ENCODE peak calls at places on chromosomes 3 and 15, in eight cellular contexts. One of them, this sample, is unnamed.
A peak's percentile ranks its signal among the peaks of the same experiment; 100 is the strongest.

GRCh38 chr3:97841304-97841703 is 19.5 kb downstream of the CRYBG3 start:
- DNase-seq in pons: no peak
- DNase-seq in NCI-H1417: no peak
- DNase-seq in T-helper 17 cell: no peak
- DNase-seq in heart right ventricle: no peak
- DNase-seq in RPMI7951: no peak
- DNase-seq in stimulated activated CD8-positive, alpha-beta memory T cell treated with anti-CD3 and anti-CD28 coated beads, Interleukin-12 subunit alpha, Interleukin-12 subunit beta, amount 100 ng/mL, for 1 hour: no peak
- DNase-seq in stimulated activated effector memory CD8-positive, alpha-beta T cell treated with anti-CD3 and anti-CD28 coated beads, Interleukin-12 subunit alpha, Interleukin-12 subunit beta, amount 100 ng/mL, for 72 hours: no peak
- DNase-seq in this sample: no peak

GRCh38 chr15:67049351-67050044 is 15.9 kb upstream of the SMAD3 start:
- DNase-seq in RPMI7951: peak; percentile 99
- DNase-seq in T-helper 17 cell: no peak
- DNase-seq in NCI-H1417: no peak
- DNase-seq in heart right ventricle: no peak
- DNase-seq in stimulated activated CD8-positive, alpha-beta memory T cell treated with anti-CD3 and anti-CD28 coated beads, Interleukin-12 subunit alpha, Interleukin-12 subunit beta, amount 100 ng/mL, for 1 hour: no peak
- DNase-seq in stimulated activated effector memory CD8-positive, alpha-beta T cell treated with anti-CD3 and anti-CD28 coated beads, Interleukin-12 subunit alpha, Interleukin-12 subunit beta, amount 100 ng/mL, for 72 hours: no peak
- DNase-seq in pons: no peak
- DNase-seq in this sample: peak; percentile 98

GRCh38 chr3:55157736-55158135 is 229.9 kb upstream of the LRTM1 start:
- DNase-seq in NCI-H1417: no peak
- DNase-seq in RPMI7951: peak; percentile 93
- DNase-seq in stimulated activated CD8-positive, alpha-beta memory T cell treated with anti-CD3 and anti-CD28 coated beads, Interleukin-12 subunit alpha, Interleukin-12 subunit beta, amount 100 ng/mL, for 1 hour: no peak
- DNase-seq in pons: no peak
- DNase-seq in heart right ventricle: no peak
- DNase-seq in T-helper 17 cell: no peak
- DNase-seq in stimulated activated effector memory CD8-positive, alpha-beta T cell treated with anti-CD3 and anti-CD28 coated beads, Interleukin-12 subunit alpha, Interleukin-12 subunit beta, amount 100 ng/mL, for 72 hours: no peak
- DNase-seq in this sample: peak; percentile 80

GRCh38 chr3:14297305-14297704 is 105.1 kb upstream of the SLC6A6 start:
- DNase-seq in pons: no peak
- DNase-seq in NCI-H1417: no peak
- DNase-seq in T-helper 17 cell: no peak
- DNase-seq in stimulated activated effector memory CD8-positive, alpha-beta T cell treated with anti-CD3 and anti-CD28 coated beads, Interleukin-12 subunit alpha, Interleukin-12 subunit beta, amount 100 ng/mL, for 72 hours: no peak
- DNase-seq in heart right ventricle: no peak
- DNase-seq in RPMI7951: no peak
- DNase-seq in stimulated activated CD8-positive, alpha-beta memory T cell treated with anti-CD3 and anti-CD28 coated beads, Interleukin-12 subunit alpha, Interleukin-12 subunit beta, amount 100 ng/mL, for 1 hour: no peak
- DNase-seq in this sample: no peak

GRCh38 chr15:34182942-34183341 is 27.0 kb downstream of the KATNBL1 start:
- DNase-seq in heart right ventricle: no peak
- DNase-seq in NCI-H1417: no peak
- DNase-seq in T-helper 17 cell: no peak
- DNase-seq in stimulated activated effector memory CD8-positive, alpha-beta T cell treated with anti-CD3 and anti-CD28 coated beads, Interleukin-12 subunit alpha, Interleukin-12 subunit beta, amount 100 ng/mL, for 72 hours: no peak
- DNase-seq in pons: peak; percentile 15
- DNase-seq in RPMI7951: no peak
- DNase-seq in stimulated activated CD8-positive, alpha-beta memory T cell treated with anti-CD3 and anti-CD28 coated beads, Interleukin-12 subunit alpha, Interleukin-12 subunit beta, amount 100 ng/mL, for 1 hour: no peak
- DNase-seq in this sample: no peak

GRCh38 chr3:88150371-88150770 is 612 bp downstream of the C3orf38 start:
- DNase-seq in RPMI7951: no peak
- DNase-seq in NCI-H1417: no peak
- DNase-seq in pons: peak; percentile 58
- DNase-seq in stimulated activated effector memory CD8-positive, alpha-beta T cell treated with anti-CD3 and anti-CD28 coated beads, Interleukin-12 subunit alpha, Interleukin-12 subunit beta, amount 100 ng/mL, for 72 hours: no peak
- DNase-seq in T-helper 17 cell: no peak
- DNase-seq in stimulated activated CD8-positive, alpha-beta memory T cell treated with anti-CD3 and anti-CD28 coated beads, Interleukin-12 subunit alpha, Interleukin-12 subunit beta, amount 100 ng/mL, for 1 hour: no peak
- DNase-seq in heart right ventricle: no peak
- DNase-seq in this sample: no peak

GRCh38 chr15:62739082-62739481 is 303.5 kb upstream of the TPM1 start:
- DNase-seq in heart right ventricle: no peak
- DNase-seq in RPMI7951: peak; percentile 89
- DNase-seq in stimulated activated CD8-positive, alpha-beta memory T cell treated with anti-CD3 and anti-CD28 coated beads, Interleukin-12 subunit alpha, Interleukin-12 subunit beta, amount 100 ng/mL, for 1 hour: no peak
- DNase-seq in NCI-H1417: no peak
- DNase-seq in T-helper 17 cell: no peak
- DNase-seq in pons: no peak
- DNase-seq in stimulated activated effector memory CD8-positive, alpha-beta T cell treated with anti-CD3 and anti-CD28 coated beads, Interleukin-12 subunit alpha, Interleukin-12 subunit beta, amount 100 ng/mL, for 72 hours: no peak
- DNase-seq in this sample: peak; percentile 88

GRCh38 chr15:63524316-63525015 is 20.1 kb downstream of the USP3 start:
- DNase-seq in T-helper 17 cell: no peak
- DNase-seq in NCI-H1417: no peak
- DNase-seq in RPMI7951: no peak
- DNase-seq in pons: no peak
- DNase-seq in stimulated activated effector memory CD8-positive, alpha-beta T cell treated with anti-CD3 and anti-CD28 coated beads, Interleukin-12 subunit alpha, Interleukin-12 subunit beta, amount 100 ng/mL, for 72 hours: no peak
- DNase-seq in stimulated activated CD8-positive, alpha-beta memory T cell treated with anti-CD3 and anti-CD28 coated beads, Interleukin-12 subunit alpha, Interleukin-12 subunit beta, amount 100 ng/mL, for 1 hour: no peak
- DNase-seq in heart right ventricle: no peak
- DNase-seq in this sample: no peak

GRCh38 chr3:9779197-9779596 is 9.4 kb upstream of the CAMK1 start:
- DNase-seq in RPMI7951: no peak
- DNase-seq in T-helper 17 cell: no peak
- DNase-seq in stimulated activated CD8-positive, alpha-beta memory T cell treated with anti-CD3 and anti-CD28 coated beads, Interleukin-12 subunit alpha, Interleukin-12 subunit beta, amount 100 ng/mL, for 1 hour: no peak
- DNase-seq in stimulated activated effector memory CD8-positive, alpha-beta T cell treated with anti-CD3 and anti-CD28 coated beads, Interleukin-12 subunit alpha, Interleukin-12 subunit beta, amount 100 ng/mL, for 72 hours: no peak
- DNase-seq in NCI-H1417: no peak
- DNase-seq in heart right ventricle: no peak
- DNase-seq in pons: no peak
- DNase-seq in this sample: no peak

GRCh38 chr15:92845109-92845508 is 55.0 kb upstream of the CHD2 start:
- DNase-seq in T-helper 17 cell: no peak
- DNase-seq in pons: peak; percentile 83
- DNase-seq in NCI-H1417: no peak
- DNase-seq in heart right ventricle: no peak
- DNase-seq in stimulated activated effector memory CD8-positive, alpha-beta T cell treated with anti-CD3 and anti-CD28 coated beads, Interleukin-12 subunit alpha, Interleukin-12 subunit beta, amount 100 ng/mL, for 72 hours: no peak
- DNase-seq in stimulated activated CD8-positive, alpha-beta memory T cell treated with anti-CD3 and anti-CD28 coated beads, Interleukin-12 subunit alpha, Interleukin-12 subunit beta, amount 100 ng/mL, for 1 hour: no peak
- DNase-seq in RPMI7951: peak; percentile 67
- DNase-seq in this sample: peak; percentile 44

GRCh38 chr3:19148768-19149091 is 420 bp downstream of the KCNH8 start:
- DNase-seq in RPMI7951: no peak
- DNase-seq in T-helper 17 cell: no peak
- DNase-seq in stimulated activated CD8-positive, alpha-beta memory T cell treated with anti-CD3 and anti-CD28 coated beads, Interleukin-12 subunit alpha, Interleukin-12 subunit beta, amount 100 ng/mL, for 1 hour: no peak
- DNase-seq in heart right ventricle: no peak
- DNase-seq in pons: no peak
- DNase-seq in NCI-H1417: no peak
- DNase-seq in stimulated activated effector memory CD8-positive, alpha-beta T cell treated with anti-CD3 and anti-CD28 coated beads, Interleukin-12 subunit alpha, Interleukin-12 subunit beta, amount 100 ng/mL, for 72 hours: no peak
- DNase-seq in this sample: no peak

GRCh38 chr3:171183042-171183441 is 156.5 kb upstream of the SLC2A2 start:
- DNase-seq in NCI-H1417: no peak
- DNase-seq in pons: peak; percentile 92
- DNase-seq in stimulated activated CD8-positive, alpha-beta memory T cell treated with anti-CD3 and anti-CD28 coated beads, Interleukin-12 subunit alpha, Interleukin-12 subunit beta, amount 100 ng/mL, for 1 hour: no peak
- DNase-seq in RPMI7951: peak; percentile 50
- DNase-seq in stimulated activated effector memory CD8-positive, alpha-beta T cell treated with anti-CD3 and anti-CD28 coated beads, Interleukin-12 subunit alpha, Interleukin-12 subunit beta, amount 100 ng/mL, for 72 hours: no peak
- DNase-seq in T-helper 17 cell: no peak
- DNase-seq in heart right ventricle: no peak
- DNase-seq in this sample: no peak

GRCh38 chr3:141360888-141361598 is 7.3 kb upstream of the ZBTB38 start:
- DNase-seq in T-helper 17 cell: no peak
- DNase-seq in pons: peak; percentile 88
- DNase-seq in stimulated activated effector memory CD8-positive, alpha-beta T cell treated with anti-CD3 and anti-CD28 coated beads, Interleukin-12 subunit alpha, Interleukin-12 subunit beta, amount 100 ng/mL, for 72 hours: no peak
- DNase-seq in heart right ventricle: peak; percentile 46
- DNase-seq in RPMI7951: peak; percentile 89
- DNase-seq in stimulated activated CD8-positive, alpha-beta memory T cell treated with anti-CD3 and anti-CD28 coated beads, Interleukin-12 subunit alpha, Interleukin-12 subunit beta, amount 100 ng/mL, for 1 hour: no peak
- DNase-seq in NCI-H1417: peak; percentile 20
- DNase-seq in this sample: peak; percentile 90

GRCh38 chr3:125374501-125374995 is 577 bp downstream of the ZNF148 start:
- DNase-seq in heart right ventricle: peak; percentile 22
- DNase-seq in stimulated activated CD8-positive, alpha-beta memory T cell treated with anti-CD3 and anti-CD28 coated beads, Interleukin-12 subunit alpha, Interleukin-12 subunit beta, amount 100 ng/mL, for 1 hour: peak; percentile 3
- DNase-seq in NCI-H1417: peak; percentile 83
- DNase-seq in pons: peak; percentile 37
- DNase-seq in RPMI7951: peak; percentile 42
- DNase-seq in T-helper 17 cell: peak; percentile 14
- DNase-seq in stimulated activated effector memory CD8-positive, alpha-beta T cell treated with anti-CD3 and anti-CD28 coated beads, Interleukin-12 subunit alpha, Interleukin-12 subunit beta, amount 100 ng/mL, for 72 hours: peak; percentile 6
- DNase-seq in this sample: peak; percentile 54

GRCh38 chr3:43773273-43774104 is 82.8 kb downstream of the ABHD5 start:
- DNase-seq in NCI-H1417: no peak
- DNase-seq in stimulated activated effector memory CD8-positive, alpha-beta T cell treated with anti-CD3 and anti-CD28 coated beads, Interleukin-12 subunit alpha, Interleukin-12 subunit beta, amount 100 ng/mL, for 72 hours: no peak
- DNase-seq in RPMI7951: peak; percentile 18
- DNase-seq in stimulated activated CD8-positive, alpha-beta memory T cell treated with anti-CD3 and anti-CD28 coated beads, Interleukin-12 subunit alpha, Interleukin-12 subunit beta, amount 100 ng/mL, for 1 hour: no peak
- DNase-seq in pons: no peak
- DNase-seq in heart right ventricle: peak; percentile 37
- DNase-seq in T-helper 17 cell: no peak
- DNase-seq in this sample: no peak

GRCh38 chr3:31959951-31960792 is 20.9 kb downstream of the OSBPL10 start:
- DNase-seq in heart right ventricle: no peak
- DNase-seq in RPMI7951: peak; percentile 42
- DNase-seq in pons: no peak
- DNase-seq in stimulated activated effector memory CD8-positive, alpha-beta T cell treated with anti-CD3 and anti-CD28 coated beads, Interleukin-12 subunit alpha, Interleukin-12 subunit beta, amount 100 ng/mL, for 72 hours: no peak
- DNase-seq in NCI-H1417: no peak
- DNase-seq in stimulated activated CD8-positive, alpha-beta memory T cell treated with anti-CD3 and anti-CD28 coated beads, Interleukin-12 subunit alpha, Interleukin-12 subunit beta, amount 100 ng/mL, for 1 hour: no peak
- DNase-seq in T-helper 17 cell: no peak
- DNase-seq in this sample: peak; percentile 26

GRCh38 chr3:132347095-132347494 is 29.9 kb downstream of the ACP3 start:
- DNase-seq in RPMI7951: peak; percentile 45
- DNase-seq in heart right ventricle: peak; percentile 16
- DNase-seq in stimulated activated CD8-positive, alpha-beta memory T cell treated with anti-CD3 and anti-CD28 coated beads, Interleukin-12 subunit alpha, Interleukin-12 subunit beta, amount 100 ng/mL, for 1 hour: no peak
- DNase-seq in T-helper 17 cell: no peak
- DNase-seq in stimulated activated effector memory CD8-positive, alpha-beta T cell treated with anti-CD3 and anti-CD28 coated beads, Interleukin-12 subunit alpha, Interleukin-12 subunit beta, amount 100 ng/mL, for 72 hours: no peak
- DNase-seq in pons: peak; percentile 83
- DNase-seq in NCI-H1417: no peak
- DNase-seq in this sample: no peak

GRCh38 chr3:113825090-113825489 is 13.5 kb upstream of the GRAMD1C start:
- DNase-seq in heart right ventricle: no peak
- DNase-seq in pons: no peak
- DNase-seq in NCI-H1417: no peak
- DNase-seq in stimulated activated effector memory CD8-positive, alpha-beta T cell treated with anti-CD3 and anti-CD28 coated beads, Interleukin-12 subunit alpha, Interleukin-12 subunit beta, amount 100 ng/mL, for 72 hours: no peak
- DNase-seq in T-helper 17 cell: no peak
- DNase-seq in RPMI7951: peak; percentile 26
- DNase-seq in stimulated activated CD8-positive, alpha-beta memory T cell treated with anti-CD3 and anti-CD28 coated beads, Interleukin-12 subunit alpha, Interleukin-12 subunit beta, amount 100 ng/mL, for 1 hour: no peak
- DNase-seq in this sample: peak; percentile 9

GRCh38 chr3:159848348-159849118 is 140.1 kb upstream of the IL12A start:
- DNase-seq in stimulated activated effector memory CD8-positive, alpha-beta T cell treated with anti-CD3 and anti-CD28 coated beads, Interleukin-12 subunit alpha, Interleukin-12 subunit beta, amount 100 ng/mL, for 72 hours: no peak
- DNase-seq in stimulated activated CD8-positive, alpha-beta memory T cell treated with anti-CD3 and anti-CD28 coated beads, Interleukin-12 subunit alpha, Interleukin-12 subunit beta, amount 100 ng/mL, for 1 hour: no peak
- DNase-seq in heart right ventricle: peak; percentile 61
- DNase-seq in pons: no peak
- DNase-seq in NCI-H1417: no peak
- DNase-seq in T-helper 17 cell: no peak
- DNase-seq in RPMI7951: no peak
- DNase-seq in this sample: no peak

GRCh38 chr15:73695773-73696640 is 11.8 kb downstream of the CD276 start:
- DNase-seq in heart right ventricle: no peak
- DNase-seq in RPMI7951: no peak
- DNase-seq in T-helper 17 cell: no peak
- DNase-seq in stimulated activated effector memory CD8-positive, alpha-beta T cell treated with anti-CD3 and anti-CD28 coated beads, Interleukin-12 subunit alpha, Interleukin-12 subunit beta, amount 100 ng/mL, for 72 hours: no peak
- DNase-seq in stimulated activated CD8-positive, alpha-beta memory T cell treated with anti-CD3 and anti-CD28 coated beads, Interleukin-12 subunit alpha, Interleukin-12 subunit beta, amount 100 ng/mL, for 1 hour: no peak
- DNase-seq in pons: no peak
- DNase-seq in NCI-H1417: no peak
- DNase-seq in this sample: no peak

GRCh38 chr15:89409184-89409992 is 74.8 kb upstream of the POLG start:
- DNase-seq in stimulated activated effector memory CD8-positive, alpha-beta T cell treated with anti-CD3 and anti-CD28 coated beads, Interleukin-12 subunit alpha, Interleukin-12 subunit beta, amount 100 ng/mL, for 72 hours: no peak
- DNase-seq in pons: no peak
- DNase-seq in NCI-H1417: no peak
- DNase-seq in heart right ventricle: no peak
- DNase-seq in T-helper 17 cell: no peak
- DNase-seq in stimulated activated CD8-positive, alpha-beta memory T cell treated with anti-CD3 and anti-CD28 coated beads, Interleukin-12 subunit alpha, Interleukin-12 subunit beta, amount 100 ng/mL, for 1 hour: no peak
- DNase-seq in RPMI7951: no peak
- DNase-seq in this sample: peak; percentile 10

This sample was measured in EL.